ENCODE peak calls at places on chromosomes 7 and 10, in five cellular contexts. D is WERI-Rb-1, F is transverse colon, U is B cell, E is tibial artery. W is an unnamed sample.

GRCh38 chr10:31749981-31750850 is 178.4 kb downstream of the ARHGAP12 start:
- DNase-seq in E (peak; percentile 74), F (peak; percentile 32), D (peak; percentile 54), U (no peak), W (peak; percentile 55)

GRCh38 chr10:84416245-84416555 is 87.8 kb downstream of the CCSER2 start:
- DNase-seq in E (no peak), U (no peak), D (no peak), F (no peak), W (no peak)

GRCh38 chr7:73678862-73679261 is 4.4 kb downstream of the DNAJC30 start:
- DNase-seq in D (no peak), E (no peak), U (no peak), F (no peak), W (no peak)

GRCh38 chr10:20858292-20859124 is 38.6 kb downstream of the NEBL start:
- DNase-seq in U (no peak), D (no peak), F (no peak), E (no peak), W (no peak)

GRCh38 chr7:144474800-144475521 is 71.5 kb upstream of the NOBOX start:
- DNase-seq in E (no peak), D (no peak), F (no peak), U (no peak), W (no peak)

GRCh38 chr10:49253340-49253739 is 45.6 kb upstream of the C10orf71 start:
- DNase-seq in U (no peak), D (no peak), F (no peak), E (no peak), W (no peak)

GRCh38 chr7:144842377-144842851 is 6.6 kb upstream of the TPK1 start:
- DNase-seq in U (peak; percentile 71), F (peak; percentile 81), E (no peak), D (no peak), W (no peak)

GRCh38 chr7:14637968-14638367 is 264.6 kb downstream of the DGKB start:
- DNase-seq in E (no peak), F (no peak), D (no peak), U (no peak), W (no peak)

GRCh38 chr7:1708640-1709249 is 38.7 kb downstream of the ELFN1 start:
- DNase-seq in F (no peak), D (peak; percentile 3), U (peak; percentile 23), E (peak; percentile 44), W (no peak)

GRCh38 chr10:33132626-33133025 is 174.6 kb upstream of the ITGB1 start:
- DNase-seq in E (no peak), D (peak; percentile 57), F (no peak), U (peak; percentile 58), W (no peak)

GRCh38 chr7:37645276-37646040 is 38.1 kb upstream of the GPR141 start:
- DNase-seq in E (no peak), U (no peak), D (no peak), F (no peak), W (no peak)

GRCh38 chr7:37642028-37642540 is 41.5 kb upstream of the GPR141 start:
- DNase-seq in E (no peak), D (no peak), F (no peak), U (no peak), W (no peak)

GRCh38 chr7:37643876-37644275 is 39.7 kb upstream of the GPR141 start:
- DNase-seq in E (no peak), D (peak; percentile 18), F (no peak), U (no peak), W (no peak)
- TF ChIP-seq CTCF in E (no peak), D (no peak), F (no peak), U (no peak), W (no peak)

GRCh38 chr10:92290837-92291609 is at the start of the genes CPEB3 and MARCHF5:
- DNase-seq in E (peak; percentile 98), D (peak; percentile 97), U (peak; percentile 95), F (peak; percentile 97), W (peak; percentile 95)
- TF ChIP-seq CTCF in E (peak; percentile 65), D (peak; percentile 65), U (peak; percentile 68), F (peak; percentile 97), W (peak; percentile 79)

DNA sequence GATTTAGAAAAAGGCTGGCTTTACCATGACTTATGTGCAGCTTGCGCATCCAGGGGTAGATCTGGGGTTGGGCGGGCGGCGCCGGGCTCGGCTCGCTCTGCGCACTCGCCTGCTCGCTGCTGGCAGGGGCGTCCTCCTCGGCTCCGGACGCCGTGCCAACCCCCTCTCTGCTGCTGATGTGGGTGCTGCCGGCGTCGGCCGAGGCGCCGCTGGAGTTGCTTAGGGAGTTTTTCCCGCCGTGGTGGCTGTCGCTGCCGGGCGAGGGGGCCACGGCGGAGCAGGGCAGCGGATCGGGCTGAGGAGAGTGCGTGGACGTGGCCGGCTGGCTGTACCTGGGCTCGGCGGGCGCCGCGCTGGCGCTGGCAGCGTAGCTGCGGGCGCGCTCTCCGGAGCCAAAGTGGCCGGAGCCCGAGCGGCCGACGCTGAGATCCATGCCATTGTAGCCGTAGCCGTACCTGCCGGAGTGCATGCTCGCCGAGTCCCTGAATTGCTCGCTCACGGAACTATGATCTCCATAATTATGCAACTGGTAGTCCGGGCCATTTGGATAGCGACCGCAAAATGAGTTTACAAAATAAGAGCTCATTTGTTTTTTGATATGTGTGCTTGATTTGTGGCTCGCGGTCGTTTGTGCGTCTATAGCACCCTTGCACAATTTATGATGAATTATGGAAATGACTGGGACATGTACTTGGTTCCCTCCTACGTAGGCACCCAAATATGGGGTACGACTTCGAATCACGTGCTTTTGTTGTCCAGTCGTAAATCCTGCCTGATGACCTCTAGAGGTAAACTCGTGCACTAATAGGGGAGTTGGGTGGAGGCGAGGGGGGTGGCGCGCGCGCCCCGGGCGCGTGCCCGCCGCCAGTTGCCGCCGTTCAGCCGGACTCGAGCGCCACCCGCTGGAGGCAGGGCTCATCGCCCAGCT is at the start of gene HOXA5:
- DNase-seq in D (peak; percentile 78), F (peak; percentile 84), U (no peak), E (peak; percentile 73), W (peak; percentile 70)
- TF ChIP-seq CTCF in D (peak; percentile 91), F (peak; percentile 92), U (no peak), E (peak; percentile 39), W (peak; percentile 78)

GRCh38 chr10:103918053-103918846 is at the start of gene STN1:
- DNase-seq in F (peak; percentile 98), E (peak; percentile 99), U (peak; percentile 96), D (peak; percentile 95), W (peak; percentile 97)
- TF ChIP-seq CTCF in F (peak; percentile 32), E (no peak), U (no peak), D (no peak), W (peak; percentile 9)

GRCh38 chr7:131068604-131069021 is 259.1 kb upstream of the MKLN1 start:
- DNase-seq in E (no peak), U (no peak), F (no peak), D (no peak), W (no peak)
- TF ChIP-seq CTCF in E (no peak), U (no peak), F (peak; percentile 37), D (no peak), W (peak; percentile 16)

GRCh38 chr10:113521482-113521795 is 31.4 kb upstream of the HABP2 start:
- DNase-seq in D (no peak), E (no peak), U (no peak), F (no peak), W (no peak)
- TF ChIP-seq CTCF in D (no peak), E (no peak), U (no peak), F (no peak), W (peak; percentile 27)

W was measured in glutamatergic neuron.